ENCODE peak calls at places on chromosomes 1 and 21, in eight cellular contexts. One of them, this sample, is unnamed.

GRCh38 chr21:35616090-35616489 is 444.2 kb downstream of the SETD4 start:
- DNase-seq in AG09319: peak; percentile 61
- DNase-seq in activated T-helper 1 cell treated with Interleukin-2 at 50 U/mL for 16 hours: no peak
- DNase-seq in effector CD4-positive, alpha-beta T cell: no peak
- DNase-seq in BE2C: no peak
- DNase-seq in stimulated activated CD8-positive, alpha-beta memory T cell treated with anti-CD3 and anti-CD28 coated beads, Interleukin-2, amount 100 ng/mL, for 1 hour: no peak
- DNase-seq in nephron progenitor cell: no peak
- DNase-seq in vagina: no peak
- DNase-seq in this sample: no peak

GRCh38 chr1:59427155-59427554 is 130.3 kb downstream of the FGGY start:
- DNase-seq in AG09319: no peak
- DNase-seq in activated T-helper 1 cell treated with Interleukin-2 at 50 U/mL for 16 hours: no peak
- DNase-seq in effector CD4-positive, alpha-beta T cell: no peak
- DNase-seq in BE2C: no peak
- DNase-seq in stimulated activated CD8-positive, alpha-beta memory T cell treated with anti-CD3 and anti-CD28 coated beads, Interleukin-2, amount 100 ng/mL, for 1 hour: no peak
- DNase-seq in nephron progenitor cell: no peak
- DNase-seq in vagina: no peak
- DNase-seq in this sample: no peak

GRCh38 chr1:184189361-184189760 is 137.8 kb downstream of the TSEN15 start:
- DNase-seq in AG09319: no peak
- DNase-seq in activated T-helper 1 cell treated with Interleukin-2 at 50 U/mL for 16 hours: no peak
- DNase-seq in effector CD4-positive, alpha-beta T cell: no peak
- DNase-seq in BE2C: peak; percentile 56
- DNase-seq in stimulated activated CD8-positive, alpha-beta memory T cell treated with anti-CD3 and anti-CD28 coated beads, Interleukin-2, amount 100 ng/mL, for 1 hour: no peak
- DNase-seq in nephron progenitor cell: no peak
- DNase-seq in vagina: no peak
- DNase-seq in this sample: no peak

GRCh38 chr1:53625049-53625448 is 113.9 kb downstream of the GLIS1 start:
- DNase-seq in AG09319: peak; percentile 24
- DNase-seq in activated T-helper 1 cell treated with Interleukin-2 at 50 U/mL for 16 hours: no peak
- DNase-seq in effector CD4-positive, alpha-beta T cell: no peak
- DNase-seq in BE2C: no peak
- DNase-seq in stimulated activated CD8-positive, alpha-beta memory T cell treated with anti-CD3 and anti-CD28 coated beads, Interleukin-2, amount 100 ng/mL, for 1 hour: no peak
- DNase-seq in nephron progenitor cell: no peak
- DNase-seq in vagina: peak; percentile 93
- DNase-seq in this sample: no peak

GRCh38 chr1:157626099-157626498 is 28.2 kb upstream of the FCRL4 start:
- DNase-seq in AG09319: no peak
- DNase-seq in activated T-helper 1 cell treated with Interleukin-2 at 50 U/mL for 16 hours: no peak
- DNase-seq in effector CD4-positive, alpha-beta T cell: no peak
- DNase-seq in BE2C: no peak
- DNase-seq in stimulated activated CD8-positive, alpha-beta memory T cell treated with anti-CD3 and anti-CD28 coated beads, Interleukin-2, amount 100 ng/mL, for 1 hour: no peak
- DNase-seq in nephron progenitor cell: peak; percentile 26
- DNase-seq in vagina: no peak
- DNase-seq in this sample: no peak

GRCh38 chr1:77876884-77877283 is 11.5 kb upstream of the NEXN start:
- DNase-seq in AG09319: no peak
- DNase-seq in activated T-helper 1 cell treated with Interleukin-2 at 50 U/mL for 16 hours: no peak
- DNase-seq in effector CD4-positive, alpha-beta T cell: no peak
- DNase-seq in BE2C: no peak
- DNase-seq in stimulated activated CD8-positive, alpha-beta memory T cell treated with anti-CD3 and anti-CD28 coated beads, Interleukin-2, amount 100 ng/mL, for 1 hour: no peak
- DNase-seq in nephron progenitor cell: no peak
- DNase-seq in vagina: no peak
- DNase-seq in this sample: no peak

GRCh38 chr1:235358899-235359298 is 8.3 kb upstream of the TBCE start:
- DNase-seq in AG09319: no peak
- DNase-seq in activated T-helper 1 cell treated with Interleukin-2 at 50 U/mL for 16 hours: no peak
- DNase-seq in effector CD4-positive, alpha-beta T cell: no peak
- DNase-seq in BE2C: no peak
- DNase-seq in stimulated activated CD8-positive, alpha-beta memory T cell treated with anti-CD3 and anti-CD28 coated beads, Interleukin-2, amount 100 ng/mL, for 1 hour: no peak
- DNase-seq in nephron progenitor cell: no peak
- DNase-seq in vagina: no peak
- DNase-seq in this sample: no peak

GRCh38 chr21:42002421-42002958 is 7.7 kb downstream of the ZBTB21 start:
- DNase-seq in AG09319: peak; percentile 77
- DNase-seq in activated T-helper 1 cell treated with Interleukin-2 at 50 U/mL for 16 hours: peak; percentile 25
- DNase-seq in effector CD4-positive, alpha-beta T cell: peak; percentile 28
- DNase-seq in BE2C: no peak
- DNase-seq in stimulated activated CD8-positive, alpha-beta memory T cell treated with anti-CD3 and anti-CD28 coated beads, Interleukin-2, amount 100 ng/mL, for 1 hour: peak; percentile 43
- DNase-seq in nephron progenitor cell: no peak
- DNase-seq in vagina: no peak
- DNase-seq in this sample: no peak

GRCh38 chr1:2971146-2971501 is 50.1 kb upstream of the ACTRT2 start:
- DNase-seq in AG09319: no peak
- DNase-seq in activated T-helper 1 cell treated with Interleukin-2 at 50 U/mL for 16 hours: no peak
- DNase-seq in effector CD4-positive, alpha-beta T cell: no peak
- DNase-seq in BE2C: no peak
- DNase-seq in stimulated activated CD8-positive, alpha-beta memory T cell treated with anti-CD3 and anti-CD28 coated beads, Interleukin-2, amount 100 ng/mL, for 1 hour: no peak
- DNase-seq in nephron progenitor cell: no peak
- DNase-seq in vagina: no peak
- DNase-seq in this sample: no peak

GRCh38 chr1:215114154-215114933 is 31.8 kb downstream of the KCNK2 start:
- DNase-seq in AG09319: peak; percentile 42
- DNase-seq in activated T-helper 1 cell treated with Interleukin-2 at 50 U/mL for 16 hours: no peak
- DNase-seq in effector CD4-positive, alpha-beta T cell: no peak
- DNase-seq in BE2C: no peak
- DNase-seq in stimulated activated CD8-positive, alpha-beta memory T cell treated with anti-CD3 and anti-CD28 coated beads, Interleukin-2, amount 100 ng/mL, for 1 hour: no peak
- DNase-seq in nephron progenitor cell: no peak
- DNase-seq in vagina: no peak
- DNase-seq in this sample: no peak

GRCh38 chr1:17117451-17118265 is 1.6 kb downstream of the PADI2 start:
- DNase-seq in AG09319: no peak
- DNase-seq in activated T-helper 1 cell treated with Interleukin-2 at 50 U/mL for 16 hours: no peak
- DNase-seq in effector CD4-positive, alpha-beta T cell: no peak
- DNase-seq in BE2C: no peak
- DNase-seq in stimulated activated CD8-positive, alpha-beta memory T cell treated with anti-CD3 and anti-CD28 coated beads, Interleukin-2, amount 100 ng/mL, for 1 hour: no peak
- DNase-seq in nephron progenitor cell: no peak
- DNase-seq in vagina: no peak
- DNase-seq in this sample: no peak

GRCh38 chr1:227320476-227320875 is 2.2 kb upstream of the CDC42BPA start:
- DNase-seq in AG09319: no peak
- DNase-seq in activated T-helper 1 cell treated with Interleukin-2 at 50 U/mL for 16 hours: no peak
- DNase-seq in effector CD4-positive, alpha-beta T cell: no peak
- DNase-seq in BE2C: no peak
- DNase-seq in stimulated activated CD8-positive, alpha-beta memory T cell treated with anti-CD3 and anti-CD28 coated beads, Interleukin-2, amount 100 ng/mL, for 1 hour: no peak
- DNase-seq in nephron progenitor cell: no peak
- DNase-seq in vagina: no peak
- DNase-seq in this sample: no peak

GRCh38 chr21:33857846-33858671 is 57.5 kb downstream of the ATP5PO start:
- DNase-seq in AG09319: no peak
- DNase-seq in activated T-helper 1 cell treated with Interleukin-2 at 50 U/mL for 16 hours: no peak
- DNase-seq in effector CD4-positive, alpha-beta T cell: no peak
- DNase-seq in BE2C: no peak
- DNase-seq in stimulated activated CD8-positive, alpha-beta memory T cell treated with anti-CD3 and anti-CD28 coated beads, Interleukin-2, amount 100 ng/mL, for 1 hour: no peak
- DNase-seq in nephron progenitor cell: no peak
- DNase-seq in vagina: no peak
- DNase-seq in this sample: no peak

GRCh38 chr1:25629836-25630235 is 13.2 kb downstream of the MAN1C1 start:
- DNase-seq in AG09319: no peak
- DNase-seq in activated T-helper 1 cell treated with Interleukin-2 at 50 U/mL for 16 hours: no peak
- DNase-seq in effector CD4-positive, alpha-beta T cell: no peak
- DNase-seq in BE2C: no peak
- DNase-seq in stimulated activated CD8-positive, alpha-beta memory T cell treated with anti-CD3 and anti-CD28 coated beads, Interleukin-2, amount 100 ng/mL, for 1 hour: no peak
- DNase-seq in nephron progenitor cell: no peak
- DNase-seq in vagina: no peak
- DNase-seq in this sample: no peak

GRCh38 chr1:38898653-38899230 is 17.4 kb upstream of the GJA9 start:
- DNase-seq in AG09319: no peak
- DNase-seq in activated T-helper 1 cell treated with Interleukin-2 at 50 U/mL for 16 hours: no peak
- DNase-seq in effector CD4-positive, alpha-beta T cell: no peak
- DNase-seq in BE2C: no peak
- DNase-seq in stimulated activated CD8-positive, alpha-beta memory T cell treated with anti-CD3 and anti-CD28 coated beads, Interleukin-2, amount 100 ng/mL, for 1 hour: no peak
- DNase-seq in nephron progenitor cell: no peak
- DNase-seq in vagina: no peak
- DNase-seq in this sample: no peak

GRCh38 chr1:101506541-101507164 is 269.8 kb downstream of the S1PR1 start:
- DNase-seq in AG09319: peak; percentile 2
- DNase-seq in activated T-helper 1 cell treated with Interleukin-2 at 50 U/mL for 16 hours: no peak
- DNase-seq in effector CD4-positive, alpha-beta T cell: peak; percentile 32
- DNase-seq in BE2C: peak; percentile 60
- DNase-seq in stimulated activated CD8-positive, alpha-beta memory T cell treated with anti-CD3 and anti-CD28 coated beads, Interleukin-2, amount 100 ng/mL, for 1 hour: no peak
- DNase-seq in nephron progenitor cell: peak; percentile 35
- DNase-seq in vagina: no peak
- DNase-seq in this sample: no peak

GRCh38 chr1:23480187-23481025 is 3.6 kb downstream of the ASAP3 start:
- DNase-seq in AG09319: no peak
- DNase-seq in activated T-helper 1 cell treated with Interleukin-2 at 50 U/mL for 16 hours: no peak
- DNase-seq in effector CD4-positive, alpha-beta T cell: no peak
- DNase-seq in BE2C: no peak
- DNase-seq in stimulated activated CD8-positive, alpha-beta memory T cell treated with anti-CD3 and anti-CD28 coated beads, Interleukin-2, amount 100 ng/mL, for 1 hour: no peak
- DNase-seq in nephron progenitor cell: no peak
- DNase-seq in vagina: no peak
- DNase-seq in this sample: no peak